ENCODE peak calls at places on chromosome 3, in five cellular contexts. B is K562, A is GM23338, X is A549, F is HCT116. E is an unnamed sample.

GRCh38 chr3:100927775-100928174 is 65.4 kb downstream of the ABI3BP start:
- DNase-seq in F (no peak), B (no peak), X (no peak), A (no peak), E (no peak)

GRCh38 chr3:71208273-71209095 is 375.0 kb downstream of the FOXP1 start:
- DNase-seq in B (peak), X (peak), A (no peak), F (no peak), E (no peak)

GRCh38 chr3:167886690-167887089 is 151.2 kb downstream of the SERPINI1 start:
- DNase-seq in X (no peak), F (no peak), B (no peak), A (no peak), E (no peak)

GRCh38 chr3:73656241-73656890 is 31.6 kb upstream of the PDZRN3 start:
- DNase-seq in X (no peak), A (no peak), B (no peak), F (no peak), E (no peak)

GRCh38 chr3:65958216-65958615 is 80.5 kb downstream of the MAGI1 start:
- DNase-seq in A (no peak), B (no peak), F (no peak), X (no peak), E (no peak)

GRCh38 chr3:11637901-11638668 is 5.6 kb downstream of the VGLL4 start:
- DNase-seq in X (no peak), F (no peak), B (no peak), A (no peak), E (no peak)

GRCh38 chr3:66463054-66463631 is 37.7 kb downstream of the LRIG1 start:
- DNase-seq in A (no peak), X (no peak), F (no peak), B (no peak), E (no peak)

GRCh38 chr3:124998247-124998630 is 57.6 kb downstream of the HEG1 start:
- DNase-seq in X (no peak), F (no peak), B (no peak), A (no peak), E (no peak)

GRCh38 chr3:120473896-120474675 is 23.3 kb upstream of the FSTL1 start:
- DNase-seq in X (no peak), F (no peak), A (no peak), B (no peak), E (no peak)

GRCh38 chr3:9747267-9747666 is 2.5 kb upstream of the OGG1 start:
- DNase-seq in A (no peak), B (no peak), F (no peak), X (no peak), E (no peak)

GRCh38 chr3:14439501-14440167 is 37.2 kb downstream of the SLC6A6 start:
- DNase-seq in B (peak), X (no peak), A (no peak), F (no peak), E (no peak)

GRCh38 chr3:13078158-13078905 is 5.1 kb upstream of the IQSEC1 start:
- DNase-seq in X (no peak), B (no peak), A (no peak), F (no peak), E (no peak)

GRCh38 chr3:167816953-167817352 is 81.4 kb downstream of the SERPINI1 start:
- DNase-seq in A (no peak), B (no peak), F (no peak), X (no peak), E (no peak)

GRCh38 chr3:112650472-112650871 is 9.5 kb upstream of the CCDC80 start:
- DNase-seq in F (no peak), A (no peak), X (no peak), B (no peak), E (no peak)

GRCh38 chr3:194112120-194113106 is 23.5 kb upstream of the HES1 start:
- DNase-seq in A (no peak), X (peak), B (no peak), F (no peak), E (no peak)

GRCh38 chr3:59192473-59192872 is 142.6 kb upstream of the CFAP20DC start:
- DNase-seq in B (no peak), X (no peak), F (no peak), A (no peak), E (no peak)

GRCh38 chr3:54366839-54367238 is 244.5 kb downstream of the CACNA2D3 start:
- DNase-seq in B (no peak), A (no peak), X (no peak), F (no peak), E (no peak)

GRCh38 chr3:24586920-24587319 is 92.3 kb upstream of the THRB start:
- DNase-seq in A (peak), F (no peak), X (no peak), B (no peak), E (no peak)

GRCh38 chr3:1183320-1184048 is 90.7 kb downstream of the CNTN6 start:
- DNase-seq in B (no peak), F (no peak), A (no peak), X (no peak), E (no peak)

GRCh38 chr3:23232879-23233278 is 29.8 kb downstream of the UBE2E2 start:
- DNase-seq in F (no peak), B (no peak), X (no peak), A (peak), E (no peak)

GRCh38 chr3:79767194-79767952 is 425 bp downstream of the ROBO1 start:
- DNase-seq in A (peak), X (no peak), B (no peak), F (no peak), E (no peak)

GRCh38 chr3:71468311-71469130 is 115.0 kb downstream of the FOXP1 start:
- DNase-seq in F (no peak), X (no peak), B (no peak), A (peak), E (no peak)

GRCh38 chr3:119637679-119638525 is 22.5 kb downstream of the POPDC2 start:
- DNase-seq in X (no peak), B (no peak), F (no peak), A (no peak), E (no peak)

GRCh38 chr3:84980011-84980410 is 21.2 kb downstream of the CADM2 start:
- DNase-seq in F (no peak), A (no peak), X (no peak), B (no peak), E (no peak)

GRCh38 chr3:11379824-11380281 is 107.7 kb downstream of the ATG7 start:
- DNase-seq in A (no peak), F (no peak), X (no peak), B (no peak), E (no peak)

GRCh38 chr3:115804722-115805121 is 181.4 kb downstream of the GAP43 start:
- DNase-seq in X (peak), F (no peak), A (no peak), B (no peak), E (no peak)

GRCh38 chr3:126679831-126680677 is 24.0 kb upstream of the CHCHD6 start:
- DNase-seq in X (no peak), F (no peak), B (no peak), A (peak), E (no peak)

GRCh38 chr3:187734841-187735240 is 10.4 kb downstream of the BCL6 start:
- DNase-seq in A (no peak), F (no peak), B (no peak), X (no peak), E (no peak)
- H3K4me3 ChIP-seq in A (no peak), F (no peak), B (no peak), X (no peak), E (no peak)

GRCh38 chr3:99859855-99860254 is 42.2 kb downstream of the CMSS1 start:
- DNase-seq in B (no peak), X (no peak), A (no peak), F (no peak), E (peak)
- TF ChIP-seq REST in B (no peak), X (no peak), A (no peak), F (no peak), E (no peak)

GRCh38 chr3:42265059-42265991 is 660 bp downstream of the CCK start:
- DNase-seq in B (no peak), A (peak), X (no peak), F (no peak), E (no peak)
- H3K4me3 ChIP-seq in B (no peak), A (peak), X (no peak), F (no peak), E (no peak)

DNA sequence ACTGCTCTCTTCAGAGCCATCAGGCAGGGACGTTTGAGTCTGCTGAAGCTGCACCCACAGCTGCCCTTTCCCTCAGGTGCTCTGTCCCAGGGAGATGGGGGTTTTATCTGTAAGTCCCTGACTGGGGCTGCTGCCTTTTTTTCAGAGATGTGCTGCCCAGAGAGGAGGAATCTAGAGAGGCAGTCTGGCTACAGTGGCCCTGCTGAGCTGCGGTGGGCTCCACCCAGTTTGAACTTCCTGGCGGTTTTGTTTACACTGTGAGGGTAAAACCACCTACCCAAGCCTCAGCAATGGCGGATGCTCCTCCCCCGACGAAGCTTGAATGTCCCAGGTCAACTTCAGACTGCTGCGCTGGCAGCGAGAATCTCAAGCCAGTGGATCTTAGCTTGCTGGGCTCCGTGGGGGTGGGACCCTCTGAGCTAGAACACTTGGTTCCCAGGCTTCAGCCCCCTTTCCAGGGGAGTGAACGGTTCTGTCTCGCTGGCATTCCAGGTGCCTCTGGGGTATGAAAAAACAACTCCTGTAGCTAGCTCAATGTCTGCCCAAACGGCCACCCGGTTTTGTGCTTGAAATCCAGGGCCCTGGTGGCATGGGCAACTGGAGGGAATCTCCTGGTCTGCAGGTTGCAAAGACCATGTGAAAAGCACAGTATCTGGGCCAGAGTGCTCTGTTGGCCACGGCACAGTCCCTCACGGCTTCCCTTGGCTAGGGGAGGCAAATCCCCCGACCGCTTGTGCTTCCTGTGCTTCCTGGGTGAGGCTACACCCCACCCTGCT is 21.1 kb upstream of the ST6GAL1 start:
- DNase-seq in A (peak), F (no peak), X (no peak), B (peak), E (no peak)
- TF ChIP-seq REST in A (no peak), F (no peak), X (no peak), B (no peak), E (no peak)

DNA sequence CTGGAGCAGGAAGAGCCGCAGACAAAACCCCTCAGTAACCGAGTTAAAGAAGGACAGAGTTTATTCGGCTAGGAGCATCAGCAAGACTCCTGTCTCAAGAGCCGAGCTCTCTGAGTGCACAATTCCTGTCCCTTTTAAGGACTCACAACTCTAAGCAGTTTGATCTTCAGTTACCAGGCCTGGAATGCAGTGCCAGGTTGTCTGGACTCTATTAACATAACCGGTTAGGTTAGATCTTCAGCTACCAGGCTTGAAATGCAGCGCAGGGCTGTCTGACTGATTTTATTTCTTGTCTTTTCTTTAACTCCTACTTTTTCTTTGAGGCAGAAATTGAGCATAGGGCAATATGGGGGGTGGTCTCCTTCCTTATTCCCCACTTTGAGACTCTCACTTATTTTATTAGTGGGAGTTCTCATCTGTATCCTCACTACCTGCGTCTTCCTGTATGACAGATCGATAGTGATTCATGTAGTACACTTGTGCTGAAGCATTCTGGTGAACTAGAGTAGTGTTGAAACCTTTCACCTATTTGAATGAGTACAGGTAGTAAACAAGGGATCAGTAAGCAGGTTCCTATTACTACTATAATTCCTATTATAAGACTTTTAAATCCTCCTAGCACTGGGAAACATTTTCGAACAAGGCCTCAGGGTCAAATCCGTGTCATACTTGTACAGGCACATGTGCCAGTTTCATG is 325.0 kb downstream of the CGGBP1 start:
- DNase-seq in X (no peak), B (no peak), A (peak), F (no peak), E (no peak)
- H3K4me3 ChIP-seq in X (no peak), B (no peak), A (no peak), F (no peak), E (no peak)

GRCh38 chr3:184942735-184943134 is 130.8 kb downstream of the VPS8 start:
- DNase-seq in B (no peak), X (no peak), F (no peak), A (no peak), E (no peak)

GRCh38 chr3:184932777-184933176 is 120.8 kb downstream of the VPS8 start:
- DNase-seq in B (no peak), F (no peak), A (no peak), X (no peak), E (no peak)

GRCh38 chr3:184941408-184941807 is 129.4 kb downstream of the VPS8 start:
- DNase-seq in B (no peak), A (peak), X (no peak), F (no peak), E (no peak)

DNA sequence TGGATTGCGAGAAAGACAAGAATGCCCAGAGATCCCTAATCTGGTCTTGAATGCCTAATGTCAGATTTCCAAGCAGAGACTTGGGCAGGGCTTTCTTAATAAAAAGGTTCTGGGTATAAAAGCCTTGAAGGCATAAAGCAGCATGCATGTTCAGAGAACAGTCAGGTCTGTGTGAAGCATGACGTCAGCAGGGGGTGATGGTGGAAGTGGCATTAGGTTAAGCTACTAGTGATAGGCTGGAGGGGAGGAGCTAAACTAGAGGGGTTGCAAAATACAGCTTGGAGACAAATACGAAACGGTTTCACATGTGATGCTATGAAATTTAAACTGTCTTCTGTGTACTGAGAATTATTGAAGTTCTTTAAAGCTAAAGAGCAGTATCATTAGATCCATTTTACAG is 125.6 kb downstream of the VPS8 start:
- DNase-seq in A (no peak), X (no peak), F (no peak), B (no peak), E (no peak)
- TF ChIP-seq REST in A (no peak), X (no peak), F (no peak), B (no peak), E (no peak)

DNA sequence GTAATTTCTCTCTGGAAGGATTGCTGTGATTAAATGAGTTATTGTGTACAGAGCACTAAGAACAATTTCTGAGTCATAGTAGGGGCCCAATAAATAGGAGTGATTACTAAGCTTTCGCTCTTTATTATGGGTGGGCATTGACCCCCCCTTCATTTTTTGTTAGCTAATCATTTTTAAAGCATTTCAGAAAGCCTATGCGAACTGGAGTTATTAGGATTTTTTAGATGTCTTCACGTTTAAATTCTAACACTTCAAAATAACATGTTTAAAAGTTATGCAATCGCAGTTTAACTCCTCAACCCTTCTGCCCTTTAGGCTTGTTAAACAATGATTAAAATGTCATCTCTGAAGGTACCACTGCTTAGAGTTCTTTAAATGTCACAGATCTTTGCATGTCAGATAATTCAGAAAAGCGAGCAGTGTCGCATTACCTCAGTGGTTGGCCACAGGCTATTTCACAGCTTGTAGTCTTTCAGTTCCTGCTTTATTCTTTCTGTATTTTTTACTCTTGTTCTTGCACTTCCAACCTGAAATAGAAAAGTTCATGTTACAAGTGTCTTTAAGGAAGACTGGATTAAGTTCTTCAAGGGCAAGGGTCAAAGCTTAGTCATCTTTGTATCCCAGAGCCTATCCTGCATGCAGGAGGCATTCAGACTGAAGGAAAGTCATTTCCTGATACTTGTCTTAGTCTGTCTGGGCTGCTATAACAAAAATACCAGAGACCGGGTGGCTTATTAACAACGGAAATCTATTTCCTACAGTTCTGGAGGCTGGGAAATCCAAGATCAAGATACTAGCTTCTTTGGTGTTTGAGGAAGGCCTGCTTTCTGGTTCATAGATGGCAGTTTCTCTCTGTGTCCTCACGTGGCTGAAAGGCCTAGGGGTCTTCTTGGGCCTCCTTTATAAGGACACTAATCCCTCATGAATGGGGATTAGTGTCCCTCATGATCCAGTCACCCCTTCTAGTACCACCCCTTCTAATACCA is 103.0 kb downstream of the FNDC3B start:
- DNase-seq in B (peak), A (no peak), X (no peak), F (no peak), E (peak)
- H3K4me3 ChIP-seq in B (no peak), A (no peak), X (peak), F (no peak), E (no peak)

DNA sequence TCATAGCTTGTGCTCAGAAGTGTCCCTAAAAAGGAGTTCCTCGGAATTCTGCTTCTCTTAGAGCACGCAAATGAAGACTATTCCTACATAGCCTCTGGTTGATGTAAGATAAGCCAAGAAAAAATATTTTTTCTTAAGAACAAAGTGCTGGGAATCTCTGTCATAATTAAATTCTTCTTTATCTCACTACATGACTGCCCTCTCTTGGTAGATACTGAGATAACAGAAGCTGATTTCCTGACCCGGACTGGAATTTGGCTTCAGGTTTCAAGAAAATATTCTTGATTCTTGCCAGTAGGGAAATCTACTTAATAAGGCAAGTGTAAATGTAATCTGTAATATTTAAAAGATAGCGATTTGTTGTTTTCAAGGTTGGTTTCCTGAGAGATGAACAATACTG is 31.3 kb upstream of the SETMAR start:
- DNase-seq in A (peak), X (peak), F (peak), B (peak), E (no peak)
- TF ChIP-seq REST in A (no peak), X (no peak), F (no peak), B (no peak), E (no peak)

GRCh38 chr3:31505353-31506048 is 27.2 kb upstream of the STT3B start:
- DNase-seq in B (no peak), X (no peak), A (peak), F (no peak), E (no peak)
- H3K4me3 ChIP-seq in B (no peak), X (no peak), A (peak), F (no peak), E (no peak)